ENCODE peak calls at places on chromosomes 11 and 22, in five cellular contexts. One of them, this sample, is unnamed.

GRCh38 chr11:120977470-120977869 is 46.4 kb upstream of the TBCEL start:
- DNase-seq in GM19239: no peak
- DNase-seq in stimulated activated naive B cell treated with anti-CD40 and anti-IgM and Interleukin-4, amounts not matched to agents 10 μg/mL and 1 μg/mL and 100 μg/mL, for 72 hours: no peak
- DNase-seq in NCI-H2029: no peak
- DNase-seq in stomach: no peak
- DNase-seq in this sample: no peak

GRCh38 chr11:9719949-9720646 is 56.2 kb downstream of the SWAP70 start:
- DNase-seq in stimulated activated naive B cell treated with anti-CD40 and anti-IgM and Interleukin-4, amounts not matched to agents 10 μg/mL and 1 μg/mL and 100 μg/mL, for 72 hours: no peak
- DNase-seq in NCI-H2029: peak
- DNase-seq in stomach: no peak
- DNase-seq in GM19239: no peak
- DNase-seq in this sample: peak

GRCh38 chr11:108614086-108614485 is 20.5 kb upstream of the EXPH5 start:
- DNase-seq in NCI-H2029: no peak
- DNase-seq in GM19239: no peak
- DNase-seq in stimulated activated naive B cell treated with anti-CD40 and anti-IgM and Interleukin-4, amounts not matched to agents 10 μg/mL and 1 μg/mL and 100 μg/mL, for 72 hours: no peak
- DNase-seq in stomach: no peak
- DNase-seq in this sample: no peak

GRCh38 chr11:92136792-92137191 is 87.8 kb upstream of the FAT3 start:
- DNase-seq in stimulated activated naive B cell treated with anti-CD40 and anti-IgM and Interleukin-4, amounts not matched to agents 10 μg/mL and 1 μg/mL and 100 μg/mL, for 72 hours: no peak
- DNase-seq in GM19239: no peak
- DNase-seq in stomach: no peak
- DNase-seq in NCI-H2029: peak
- DNase-seq in this sample: no peak

GRCh38 chr11:68298659-68299516 is 13.5 kb upstream of the LRP5 start:
- DNase-seq in GM19239: no peak
- DNase-seq in stomach: no peak
- DNase-seq in NCI-H2029: no peak
- DNase-seq in stimulated activated naive B cell treated with anti-CD40 and anti-IgM and Interleukin-4, amounts not matched to agents 10 μg/mL and 1 μg/mL and 100 μg/mL, for 72 hours: no peak
- DNase-seq in this sample: no peak

GRCh38 chr22:44721206-44721605 is 19.2 kb downstream of the PRR5 start:
- DNase-seq in stomach: no peak
- DNase-seq in GM19239: no peak
- DNase-seq in NCI-H2029: no peak
- DNase-seq in stimulated activated naive B cell treated with anti-CD40 and anti-IgM and Interleukin-4, amounts not matched to agents 10 μg/mL and 1 μg/mL and 100 μg/mL, for 72 hours: no peak
- DNase-seq in this sample: no peak

GRCh38 chr22:27930246-27931060 is 11.4 kb upstream of the PITPNB start:
- DNase-seq in GM19239: no peak
- DNase-seq in NCI-H2029: no peak
- DNase-seq in stimulated activated naive B cell treated with anti-CD40 and anti-IgM and Interleukin-4, amounts not matched to agents 10 μg/mL and 1 μg/mL and 100 μg/mL, for 72 hours: no peak
- DNase-seq in stomach: no peak
- DNase-seq in this sample: no peak

GRCh38 chr11:11306855-11307254 is 46.2 kb downstream of the CSNK2A3 start:
- DNase-seq in NCI-H2029: no peak
- DNase-seq in stomach: no peak
- DNase-seq in GM19239: no peak
- DNase-seq in stimulated activated naive B cell treated with anti-CD40 and anti-IgM and Interleukin-4, amounts not matched to agents 10 μg/mL and 1 μg/mL and 100 μg/mL, for 72 hours: no peak
- DNase-seq in this sample: no peak

GRCh38 chr22:44926491-44927415 is 83.1 kb downstream of the PHF21B start:
- DNase-seq in NCI-H2029: no peak
- DNase-seq in GM19239: no peak
- DNase-seq in stimulated activated naive B cell treated with anti-CD40 and anti-IgM and Interleukin-4, amounts not matched to agents 10 μg/mL and 1 μg/mL and 100 μg/mL, for 72 hours: no peak
- DNase-seq in stomach: no peak
- DNase-seq in this sample: no peak

GRCh38 chr22:38628444-38628843 is 27.7 kb downstream of the FAM227A start:
- DNase-seq in stomach: no peak
- DNase-seq in NCI-H2029: no peak
- DNase-seq in stimulated activated naive B cell treated with anti-CD40 and anti-IgM and Interleukin-4, amounts not matched to agents 10 μg/mL and 1 μg/mL and 100 μg/mL, for 72 hours: no peak
- DNase-seq in GM19239: no peak
- DNase-seq in this sample: no peak

GRCh38 chr11:120622189-120622912 is 110.8 kb downstream of the GRIK4 start:
- DNase-seq in stimulated activated naive B cell treated with anti-CD40 and anti-IgM and Interleukin-4, amounts not matched to agents 10 μg/mL and 1 μg/mL and 100 μg/mL, for 72 hours: no peak
- DNase-seq in stomach: no peak
- DNase-seq in GM19239: no peak
- DNase-seq in NCI-H2029: no peak
- DNase-seq in this sample: no peak

GRCh38 chr11:130909650-130910049 is 6.6 kb downstream of the SNX19 start:
- DNase-seq in stimulated activated naive B cell treated with anti-CD40 and anti-IgM and Interleukin-4, amounts not matched to agents 10 μg/mL and 1 μg/mL and 100 μg/mL, for 72 hours: no peak
- DNase-seq in stomach: no peak
- DNase-seq in GM19239: no peak
- DNase-seq in NCI-H2029: no peak
- DNase-seq in this sample: no peak

GRCh38 chr11:2929511-2929879 is 275 bp upstream of the PHLDA2 start:
- DNase-seq in NCI-H2029: no peak
- DNase-seq in stimulated activated naive B cell treated with anti-CD40 and anti-IgM and Interleukin-4, amounts not matched to agents 10 μg/mL and 1 μg/mL and 100 μg/mL, for 72 hours: peak
- DNase-seq in stomach: peak
- DNase-seq in GM19239: no peak
- DNase-seq in this sample: peak

GRCh38 chr22:42086051-42086450 is 4.5 kb downstream of the NDUFA6 start:
- DNase-seq in stimulated activated naive B cell treated with anti-CD40 and anti-IgM and Interleukin-4, amounts not matched to agents 10 μg/mL and 1 μg/mL and 100 μg/mL, for 72 hours: no peak
- DNase-seq in stomach: no peak
- DNase-seq in GM19239: no peak
- DNase-seq in NCI-H2029: no peak
- DNase-seq in this sample: no peak

GRCh38 chr11:19432370-19433163 is 191.8 kb upstream of the E2F8 start:
- DNase-seq in NCI-H2029: no peak
- DNase-seq in stomach: no peak
- DNase-seq in stimulated activated naive B cell treated with anti-CD40 and anti-IgM and Interleukin-4, amounts not matched to agents 10 μg/mL and 1 μg/mL and 100 μg/mL, for 72 hours: no peak
- DNase-seq in GM19239: no peak
- DNase-seq in this sample: no peak

GRCh38 chr11:80096736-80097135 is 655.9 kb upstream of the TENM4 start:
- DNase-seq in stimulated activated naive B cell treated with anti-CD40 and anti-IgM and Interleukin-4, amounts not matched to agents 10 μg/mL and 1 μg/mL and 100 μg/mL, for 72 hours: no peak
- DNase-seq in NCI-H2029: no peak
- DNase-seq in stomach: no peak
- DNase-seq in GM19239: no peak
- DNase-seq in this sample: no peak

GRCh38 chr22:47249370-47249928 is 487.0 kb downstream of the TBC1D22A start:
- DNase-seq in GM19239: no peak
- DNase-seq in stimulated activated naive B cell treated with anti-CD40 and anti-IgM and Interleukin-4, amounts not matched to agents 10 μg/mL and 1 μg/mL and 100 μg/mL, for 72 hours: no peak
- DNase-seq in stomach: no peak
- DNase-seq in NCI-H2029: no peak
- DNase-seq in this sample: no peak

GRCh38 chr11:76327756-76328388 is 53.1 kb downstream of the THAP12 start:
- DNase-seq in stomach: no peak
- DNase-seq in NCI-H2029: peak
- DNase-seq in stimulated activated naive B cell treated with anti-CD40 and anti-IgM and Interleukin-4, amounts not matched to agents 10 μg/mL and 1 μg/mL and 100 μg/mL, for 72 hours: no peak
- DNase-seq in GM19239: no peak
- DNase-seq in this sample: no peak

GRCh38 chr22:41548830-41549211 is 4.6 kb upstream of the POLR3H start:
- DNase-seq in stimulated activated naive B cell treated with anti-CD40 and anti-IgM and Interleukin-4, amounts not matched to agents 10 μg/mL and 1 μg/mL and 100 μg/mL, for 72 hours: no peak
- DNase-seq in stomach: no peak
- DNase-seq in NCI-H2029: no peak
- DNase-seq in GM19239: no peak
- DNase-seq in this sample: no peak

GRCh38 chr11:111691731-111692130 is 74.5 kb downstream of the PPP2R1B start:
- DNase-seq in NCI-H2029: no peak
- DNase-seq in stimulated activated naive B cell treated with anti-CD40 and anti-IgM and Interleukin-4, amounts not matched to agents 10 μg/mL and 1 μg/mL and 100 μg/mL, for 72 hours: no peak
- DNase-seq in stomach: no peak
- DNase-seq in GM19239: no peak
- DNase-seq in this sample: no peak

GRCh38 chr11:27861706-27862430 is 161.6 kb upstream of the BDNF start:
- DNase-seq in GM19239: no peak
- DNase-seq in NCI-H2029: no peak
- DNase-seq in stomach: no peak
- DNase-seq in stimulated activated naive B cell treated with anti-CD40 and anti-IgM and Interleukin-4, amounts not matched to agents 10 μg/mL and 1 μg/mL and 100 μg/mL, for 72 hours: no peak
- DNase-seq in this sample: no peak

GRCh38 chr11:38089728-38090127 is 1491.7 kb upstream of the RAG2 start:
- DNase-seq in NCI-H2029: no peak
- DNase-seq in GM19239: no peak
- DNase-seq in stimulated activated naive B cell treated with anti-CD40 and anti-IgM and Interleukin-4, amounts not matched to agents 10 μg/mL and 1 μg/mL and 100 μg/mL, for 72 hours: no peak
- DNase-seq in stomach: no peak
- DNase-seq in this sample: no peak